ENCODE peak calls at places on chromosomes 1 and 21, in five cellular contexts. One of them, this sample, is unnamed. For H3K27me3, the result is how much of the 10 kb centered on the place peaks cover.

GRCh38 chr21:42841156-42841915 is 38.0 kb downstream of the WDR4 start:
- DNase-seq in upper lobe of right lung: peak
- DNase-seq in sigmoid colon: peak
- DNase-seq in PC-9: no peak
- DNase-seq in colonic mucosa: no peak
- DNase-seq in this sample: peak

GRCh38 chr21:45555557-45556301 is 13.5 kb upstream of the SLC19A1 start:
- DNase-seq in upper lobe of right lung: peak
- DNase-seq in sigmoid colon: peak
- DNase-seq in PC-9: no peak
- DNase-seq in colonic mucosa: peak
- DNase-seq in this sample: peak

GRCh38 chr1:211548321-211549091 is 30.5 kb downstream of the SLC30A1 start:
- DNase-seq in upper lobe of right lung: no peak
- DNase-seq in sigmoid colon: peak
- DNase-seq in PC-9: peak
- DNase-seq in colonic mucosa: peak
- DNase-seq in this sample: no peak

GRCh38 chr1:182173791-182174190 is 112.3 kb upstream of the ZNF648 start:
- DNase-seq in upper lobe of right lung: no peak
- DNase-seq in sigmoid colon: no peak
- DNase-seq in PC-9: no peak
- DNase-seq in colonic mucosa: no peak
- DNase-seq in this sample: no peak

GRCh38 chr1:177783052-177783451 is 186.8 kb downstream of the SEC16B start:
- DNase-seq in upper lobe of right lung: no peak
- DNase-seq in sigmoid colon: no peak
- DNase-seq in PC-9: no peak
- DNase-seq in colonic mucosa: no peak
- DNase-seq in this sample: no peak

GRCh38 chr1:76871355-76871974 is 4.2 kb downstream of the ST6GALNAC5 start:
- DNase-seq in upper lobe of right lung: no peak
- DNase-seq in sigmoid colon: no peak
- DNase-seq in PC-9: no peak
- DNase-seq in colonic mucosa: no peak
- DNase-seq in this sample: no peak

GRCh38 chr1:229694053-229694693 is 68.1 kb downstream of the URB2 start:
- DNase-seq in upper lobe of right lung: peak
- DNase-seq in sigmoid colon: peak
- DNase-seq in PC-9: no peak
- DNase-seq in colonic mucosa: peak
- DNase-seq in this sample: no peak

GRCh38 chr21:45528028-45528705 is 14.1 kb downstream of the SLC19A1 start:
- DNase-seq in upper lobe of right lung: peak
- DNase-seq in sigmoid colon: peak
- DNase-seq in PC-9: no peak
- DNase-seq in colonic mucosa: no peak
- DNase-seq in this sample: no peak

GRCh38 chr1:21344750-21345443 is 54.6 kb upstream of the ECE1 start:
- DNase-seq in upper lobe of right lung: no peak
- DNase-seq in sigmoid colon: peak
- DNase-seq in PC-9: no peak
- DNase-seq in colonic mucosa: no peak
- DNase-seq in this sample: peak

GRCh38 chr21:32524010-32524719 is 61.2 kb downstream of the TCP10L start:
- DNase-seq in upper lobe of right lung: no peak
- DNase-seq in sigmoid colon: peak
- DNase-seq in PC-9: peak
- DNase-seq in colonic mucosa: no peak
- DNase-seq in this sample: no peak

GRCh38 chr1:166999500-166999899 is 10.4 kb downstream of the MAEL start:
- DNase-seq in upper lobe of right lung: no peak
- DNase-seq in sigmoid colon: no peak
- DNase-seq in PC-9: no peak
- DNase-seq in colonic mucosa: no peak
- DNase-seq in this sample: no peak

GRCh38 chr1:94951509-94952208 is 24.7 kb upstream of the CNN3 start:
- DNase-seq in upper lobe of right lung: no peak
- DNase-seq in sigmoid colon: no peak
- DNase-seq in PC-9: no peak
- DNase-seq in colonic mucosa: no peak
- DNase-seq in this sample: no peak

GRCh38 chr1:147388969-147389368 is 146.5 kb downstream of the CHD1L start:
- DNase-seq in upper lobe of right lung: no peak
- DNase-seq in sigmoid colon: no peak
- DNase-seq in PC-9: no peak
- DNase-seq in colonic mucosa: no peak
- DNase-seq in this sample: no peak

GRCh38 chr21:15022608-15023261 is 42.1 kb downstream of the NRIP1 start:
- DNase-seq in upper lobe of right lung: no peak
- DNase-seq in sigmoid colon: no peak
- DNase-seq in PC-9: no peak
- DNase-seq in colonic mucosa: no peak
- DNase-seq in this sample: no peak

GRCh38 chr1:85428471-85429077 is 36.4 kb downstream of the DDAH1 start:
- DNase-seq in upper lobe of right lung: no peak
- DNase-seq in sigmoid colon: no peak
- DNase-seq in PC-9: no peak
- DNase-seq in colonic mucosa: no peak
- DNase-seq in this sample: no peak

GRCh38 chr1:243848165-243849088 is 1.6 kb downstream of the AKT3 start:
- DNase-seq in upper lobe of right lung: no peak
- DNase-seq in sigmoid colon: no peak
- DNase-seq in PC-9: no peak
- DNase-seq in colonic mucosa: no peak
- DNase-seq in this sample: no peak

GRCh38 chr1:62398377-62398776 is 38.5 kb upstream of the USP1 start:
- DNase-seq in upper lobe of right lung: no peak
- DNase-seq in sigmoid colon: no peak
- DNase-seq in PC-9: peak
- DNase-seq in colonic mucosa: no peak
- DNase-seq in this sample: no peak

GRCh38 chr1:29134695-29135028 is 11.0 kb upstream of the TMEM200B start:
- DNase-seq in upper lobe of right lung: no peak
- DNase-seq in sigmoid colon: no peak
- DNase-seq in PC-9: no peak
- DNase-seq in colonic mucosa: no peak
- DNase-seq in this sample: no peak

GRCh38 chr1:1254667-1254998 is 8.1 kb upstream of the C1QTNF12 start:
- DNase-seq in upper lobe of right lung: no peak
- DNase-seq in sigmoid colon: no peak
- DNase-seq in PC-9: no peak
- DNase-seq in colonic mucosa: no peak
- DNase-seq in this sample: no peak

GRCh38 chr1:27142464-27142863 is 12.5 kb downstream of the SLC9A1 start:
- DNase-seq in upper lobe of right lung: no peak
- DNase-seq in sigmoid colon: no peak
- DNase-seq in PC-9: peak
- DNase-seq in colonic mucosa: no peak
- DNase-seq in this sample: no peak

GRCh38 chr21:18954415-18954972 is 550.9 kb upstream of the TMPRSS15 start:
- DNase-seq in upper lobe of right lung: no peak
- DNase-seq in sigmoid colon: no peak
- DNase-seq in PC-9: no peak
- DNase-seq in colonic mucosa: no peak
- DNase-seq in this sample: no peak

GRCh38 chr1:20447794-20448193 is 38.2 kb downstream of the CAMK2N1 start:
- DNase-seq in upper lobe of right lung: no peak
- DNase-seq in sigmoid colon: no peak
- DNase-seq in PC-9: no peak
- DNase-seq in colonic mucosa: no peak
- DNase-seq in this sample: no peak

GRCh38 chr21:38384246-38384576 is 114.1 kb downstream of the ERG start:
- DNase-seq in upper lobe of right lung: no peak
- DNase-seq in sigmoid colon: no peak
- DNase-seq in PC-9: no peak
- DNase-seq in colonic mucosa: no peak
- DNase-seq in this sample: no peak

GRCh38 chr21:28554660-28555475 is 437.8 kb downstream of the LTN1 start:
- DNase-seq in upper lobe of right lung: no peak
- DNase-seq in sigmoid colon: no peak
- DNase-seq in PC-9: no peak
- DNase-seq in colonic mucosa: no peak
- DNase-seq in this sample: no peak

GRCh38 chr1:119702384-119702783 is 9.3 kb upstream of the PHGDH start:
- DNase-seq in upper lobe of right lung: no peak
- DNase-seq in sigmoid colon: no peak
- DNase-seq in PC-9: no peak
- DNase-seq in colonic mucosa: no peak
- DNase-seq in this sample: no peak

GRCh38 chr1:212749924-212750535 is 41.5 kb downstream of the NSL1 start:
- DNase-seq in upper lobe of right lung: no peak
- DNase-seq in sigmoid colon: no peak
- DNase-seq in PC-9: peak
- DNase-seq in colonic mucosa: no peak
- DNase-seq in this sample: no peak

GRCh38 chr1:16211824-16212223 is 628 bp downstream of the ARHGEF19 start:
- DNase-seq in upper lobe of right lung: no peak
- DNase-seq in sigmoid colon: no peak
- DNase-seq in PC-9: no peak
- DNase-seq in colonic mucosa: no peak
- DNase-seq in this sample: no peak
- H3K27ac ChIP-seq in upper lobe of right lung: no peak
- H3K27ac ChIP-seq in sigmoid colon: no peak
- H3K27ac ChIP-seq in PC-9: no peak
- H3K27ac ChIP-seq in colonic mucosa: no peak
- H3K27ac ChIP-seq in this sample: no peak

GRCh38 chr1:71566413-71566812 is 485.6 kb upstream of the ZRANB2 start:
- DNase-seq in upper lobe of right lung: no peak
- DNase-seq in sigmoid colon: no peak
- DNase-seq in PC-9: no peak
- DNase-seq in colonic mucosa: no peak
- DNase-seq in this sample: no peak

GRCh38 chr1:71577451-71578131 is 496.8 kb upstream of the ZRANB2 start:
- DNase-seq in upper lobe of right lung: no peak
- DNase-seq in sigmoid colon: no peak
- DNase-seq in PC-9: no peak
- DNase-seq in colonic mucosa: no peak
- DNase-seq in this sample: no peak

GRCh38 chr1:71572038-71572437 is 491.2 kb upstream of the ZRANB2 start:
- DNase-seq in upper lobe of right lung: no peak
- DNase-seq in sigmoid colon: no peak
- DNase-seq in PC-9: no peak
- DNase-seq in colonic mucosa: no peak
- DNase-seq in this sample: no peak
- H3K27me3 ChIP-seq in upper lobe of right lung: under half
- H3K27me3 ChIP-seq in sigmoid colon: under half
- H3K27me3 ChIP-seq in PC-9: under half
- H3K27me3 ChIP-seq in colonic mucosa: under half
- H3K27me3 ChIP-seq in this sample: under half

DNA sequence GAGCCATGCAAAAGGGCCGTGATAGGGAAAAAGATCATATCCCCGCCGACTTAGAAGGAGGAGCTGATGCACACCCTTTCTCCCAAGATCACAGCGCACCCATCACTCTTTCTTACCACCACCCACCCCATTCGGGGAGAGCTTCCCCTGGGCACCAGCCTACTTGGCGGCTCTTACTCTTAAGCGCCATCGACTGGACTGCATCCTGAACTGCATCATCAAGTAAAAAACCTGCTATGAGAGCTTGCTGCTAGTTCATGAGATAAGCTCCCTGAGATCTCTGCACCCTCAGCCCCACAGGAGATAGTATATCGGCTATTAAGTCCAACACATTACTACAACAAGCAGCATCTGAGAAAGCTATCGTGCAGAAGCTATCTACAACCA is 125.1 kb downstream of the BARHL2 start:
- DNase-seq in upper lobe of right lung: no peak
- DNase-seq in sigmoid colon: no peak
- DNase-seq in PC-9: no peak
- DNase-seq in colonic mucosa: no peak
- DNase-seq in this sample: no peak
- TF ChIP-seq CTCF in upper lobe of right lung: no peak
- TF ChIP-seq CTCF in sigmoid colon: no peak
- TF ChIP-seq CTCF in PC-9: no peak
- TF ChIP-seq CTCF in colonic mucosa: no peak
- TF ChIP-seq CTCF in this sample: no peak

DNA sequence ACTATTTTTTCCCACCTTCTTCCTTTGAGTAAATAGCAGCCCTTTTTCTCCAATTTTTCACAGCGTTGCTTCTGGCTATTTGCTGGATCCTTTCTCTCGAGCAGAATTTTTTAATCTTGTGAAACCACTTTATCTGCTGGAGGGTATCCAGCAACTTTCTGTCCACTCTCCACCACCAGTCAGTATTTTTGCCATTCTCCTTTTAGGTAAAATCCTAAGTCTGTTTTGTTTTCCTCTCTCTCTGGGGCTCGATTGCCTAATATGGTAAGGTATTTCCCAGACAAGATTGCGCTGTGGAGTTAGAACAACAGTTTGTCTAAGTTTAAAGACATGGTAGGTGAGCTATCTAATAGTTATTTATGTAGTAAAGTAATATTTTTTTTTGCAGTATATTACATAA is 156.9 kb downstream of the PPP1R12B start:
- DNase-seq in upper lobe of right lung: no peak
- DNase-seq in sigmoid colon: no peak
- DNase-seq in PC-9: no peak
- DNase-seq in colonic mucosa: no peak
- DNase-seq in this sample: no peak
- H3K27ac ChIP-seq in upper lobe of right lung: no peak
- H3K27ac ChIP-seq in sigmoid colon: peak
- H3K27ac ChIP-seq in PC-9: no peak
- H3K27ac ChIP-seq in colonic mucosa: peak
- H3K27ac ChIP-seq in this sample: no peak

GRCh38 chr1:38222906-38223305 is 176.3 kb upstream of the POU3F1 start:
- DNase-seq in upper lobe of right lung: no peak
- DNase-seq in sigmoid colon: no peak
- DNase-seq in PC-9: no peak
- DNase-seq in colonic mucosa: no peak
- DNase-seq in this sample: no peak
- H3K27me3 ChIP-seq in upper lobe of right lung: under half
- H3K27me3 ChIP-seq in sigmoid colon: under half
- H3K27me3 ChIP-seq in PC-9: half or more
- H3K27me3 ChIP-seq in colonic mucosa: under half
- H3K27me3 ChIP-seq in this sample: under half

GRCh38 chr1:168135982-168136708 is 585 bp downstream of the GPR161 start:
- DNase-seq in upper lobe of right lung: peak
- DNase-seq in sigmoid colon: peak
- DNase-seq in PC-9: peak
- DNase-seq in colonic mucosa: peak
- DNase-seq in this sample: no peak
- TF ChIP-seq CTCF in upper lobe of right lung: no peak
- TF ChIP-seq CTCF in sigmoid colon: no peak
- TF ChIP-seq CTCF in PC-9: no peak
- TF ChIP-seq CTCF in colonic mucosa: no peak
- TF ChIP-seq CTCF in this sample: no peak